ENCODE peak calls at places on chromosomes 6 and 20, in five cellular contexts. X is heart right ventricle, Z is left cardiac atrium, E is natural killer cell, B is left lung. U is an unnamed sample.

GRCh38 chr6:5761370-5761769 is 245.4 kb downstream of the NRN1 start:
- ATAC-seq in B (no peak), E (no peak), X (no peak), Z (peak), U (no peak)

GRCh38 chr6:37625591-37626374 is 71.9 kb downstream of the MDGA1 start:
- ATAC-seq in B (peak), E (no peak), X (peak), Z (peak), U (no peak)

GRCh38 chr6:33737267-33738026 is 9.3 kb downstream of the IP6K3 start:
- ATAC-seq in Z (peak), B (no peak), E (no peak), X (peak), U (no peak)

GRCh38 chr6:46137387-46137786 is 7.6 kb downstream of the ENPP4 start:
- ATAC-seq in Z (no peak), X (peak), E (no peak), B (no peak), U (no peak)

GRCh38 chr6:112416885-112417284 is 69.8 kb downstream of the RFPL4B start:
- ATAC-seq in B (no peak), E (no peak), Z (no peak), X (no peak), U (no peak)

GRCh38 chr20:54194724-54195438 is 13.0 kb upstream of the PFDN4 start:
- ATAC-seq in E (peak), B (no peak), X (no peak), Z (no peak), U (no peak)

GRCh38 chr6:46626228-46626909 is 26.2 kb downstream of the CYP39A1 start:
- ATAC-seq in X (peak), B (peak), Z (peak), E (no peak), U (peak)

GRCh38 chr6:160301341-160301740 is 42.7 kb upstream of the SLC22A2 start:
- ATAC-seq in B (no peak), X (no peak), E (no peak), Z (no peak), U (no peak)

GRCh38 chr6:93417421-93417996 is 1.9 kb downstream of the EPHA7 start:
- ATAC-seq in X (peak), Z (peak), B (no peak), E (no peak), U (no peak)

GRCh38 chr6:12039540-12040459 is 27.7 kb downstream of the HIVEP1 start:
- ATAC-seq in B (no peak), X (no peak), Z (peak), E (no peak), U (no peak)

U was measured in gastroesophageal sphincter.